ENCODE peak calls at places on chromosomes 13 and 19, in nine cellular contexts. F is epithelial cell of esophagus; E is stimulated activated naive B cell treated with anti-CD40 and anti-IgM and Interleukin-4, amounts not matched to agents 10 μg/mL and 1 μg/mL and 100 μg/mL, for 72 hours; O is stimulated activated naive CD4-positive, alpha-beta T cell treated with Interleukin-2 at 50 U/mL for 16 hours; P is WTC11; K is omental fat pad; M is substantia nigra; L is fibroblast of pulmonary artery; B is NCI-H1048. N is an unnamed sample.

GRCh38 chr13:111153279-111153976 is 38.3 kb downstream of the ARHGEF7 start:
- DNase-seq in F (peak), E (peak), O (peak), P (peak), K (peak), M (peak), L (peak), B (peak), N (peak)

GRCh38 chr19:18262917-18263316 is 11.3 kb downstream of the IQCN start:
- DNase-seq in F (no peak), E (no peak), O (no peak), P (no peak), K (no peak), M (no peak), L (no peak), B (no peak), N (no peak)

GRCh38 chr13:98565726-98566577 is 11.0 kb downstream of the STK24 start:
- DNase-seq in F (no peak), E (no peak), O (no peak), P (no peak), K (no peak), M (peak), L (no peak), B (no peak), N (no peak)

GRCh38 chr13:111011899-111012298 is 97.0 kb upstream of the ANKRD10 start:
- DNase-seq in F (peak), E (no peak), O (no peak), P (no peak), K (no peak), M (no peak), L (no peak), B (no peak), N (no peak)

GRCh38 chr13:33550885-33551284 is 265.3 kb upstream of the STARD13 start:
- DNase-seq in F (no peak), E (peak), O (no peak), P (no peak), K (no peak), M (no peak), L (no peak), B (no peak), N (no peak)

GRCh38 chr13:34776390-34776981 is 165.6 kb upstream of the NBEA start:
- DNase-seq in F (no peak), E (no peak), O (no peak), P (no peak), K (no peak), M (no peak), L (no peak), B (no peak), N (no peak)

GRCh38 chr13:33871207-33872004 is 53.5 kb downstream of the RFC3 start:
- DNase-seq in F (no peak), E (no peak), O (no peak), P (no peak), K (no peak), M (no peak), L (no peak), B (no peak), N (no peak)

GRCh38 chr19:34145741-34146202 is 26.5 kb upstream of the LSM14A start:
- DNase-seq in F (peak), E (no peak), O (peak), P (peak), K (no peak), M (peak), L (peak), B (no peak), N (no peak)

GRCh38 chr13:49976314-49977258 is 20.3 kb upstream of the TRIM13 start:
- DNase-seq in F (peak), E (peak), O (peak), P (peak), K (peak), M (peak), L (peak), B (peak), N (peak)

GRCh38 chr19:56099638-56100539 is 21.2 kb downstream of the ZNF787 start:
- DNase-seq in F (no peak), E (no peak), O (no peak), P (no peak), K (no peak), M (no peak), L (no peak), B (no peak), N (no peak)

GRCh38 chr13:110044521-110045200 is 258.3 kb upstream of the IRS2 start:
- DNase-seq in F (no peak), E (no peak), O (no peak), P (no peak), K (no peak), M (no peak), L (peak), B (no peak), N (no peak)

GRCh38 chr19:58275564-58275963 is 3.2 kb upstream of the ZNF8 start:
- DNase-seq in F (no peak), E (no peak), O (no peak), P (no peak), K (no peak), M (no peak), L (no peak), B (no peak), N (no peak)

GRCh38 chr19:44644391-44645016 is 794 bp downstream of the PVR start:
- DNase-seq in F (peak), E (no peak), O (no peak), P (peak), K (no peak), M (no peak), L (peak), B (no peak), N (no peak)

GRCh38 chr13:100646030-100646673 is 28.4 kb downstream of the TMTC4 start:
- DNase-seq in F (peak), E (no peak), O (no peak), P (peak), K (no peak), M (peak), L (peak), B (no peak), N (no peak)

GRCh38 chr13:113413898-113414282 is 39.4 kb downstream of the ADPRHL1 start:
- DNase-seq in F (no peak), E (no peak), O (no peak), P (no peak), K (no peak), M (no peak), L (no peak), B (no peak), N (no peak)

GRCh38 chr13:32409561-32410440 is 18.1 kb downstream of the N4BP2L1 start:
- DNase-seq in F (peak), E (no peak), O (no peak), P (peak), K (no peak), M (peak), L (peak), B (no peak), N (peak)

GRCh38 chr19:16018801-16019551 is 57.3 kb upstream of the TPM4 start:
- DNase-seq in F (no peak), E (no peak), O (no peak), P (no peak), K (no peak), M (no peak), L (no peak), B (no peak), N (no peak)

GRCh38 chr13:112586334-112586733 is 1.6 kb downstream of the TUBGCP3 start:
- DNase-seq in F (no peak), E (no peak), O (no peak), P (no peak), K (no peak), M (no peak), L (no peak), B (no peak), N (no peak)

GRCh38 chr13:46050771-46051170 is 1.8 kb downstream of the ZC3H13 start:
- DNase-seq in F (no peak), E (no peak), O (no peak), P (no peak), K (no peak), M (no peak), L (no peak), B (no peak), N (no peak)

GRCh38 chr19:23056516-23056915 is 53.5 kb upstream of the ZNF728 start:
- DNase-seq in F (no peak), E (no peak), O (no peak), P (no peak), K (no peak), M (no peak), L (no peak), B (no peak), N (no peak)

GRCh38 chr13:83452292-83452950 is 429.9 kb downstream of the SLITRK1 start:
- DNase-seq in F (no peak), E (no peak), O (no peak), P (no peak), K (no peak), M (no peak), L (no peak), B (no peak), N (no peak)

GRCh38 chr19:2661615-2662014 is 40.9 kb downstream of the GNG7 start:
- DNase-seq in F (no peak), E (no peak), O (no peak), P (peak), K (no peak), M (no peak), L (no peak), B (no peak), N (no peak)

GRCh38 chr13:30696278-30697176 is 38.8 kb upstream of the ALOX5AP start:
- DNase-seq in F (no peak), E (no peak), O (no peak), P (peak), K (no peak), M (peak), L (no peak), B (no peak), N (no peak)

GRCh38 chr19:17778621-17779280 is 16.2 kb upstream of the B3GNT3 start:
- DNase-seq in F (peak), E (no peak), O (no peak), P (peak), K (no peak), M (no peak), L (no peak), B (no peak), N (no peak)

GRCh38 chr13:39600766-39601165 is 2.2 kb downstream of the LHFPL6 start:
- DNase-seq in F (no peak), E (no peak), O (no peak), P (peak), K (no peak), M (peak), L (peak), B (no peak), N (peak)

GRCh38 chr13:91805605-91806004 is 407.2 kb downstream of the GPC5 start:
- DNase-seq in F (no peak), E (no peak), O (no peak), P (no peak), K (no peak), M (no peak), L (peak), B (no peak), N (no peak)

GRCh38 chr13:98466634-98467236 is 110.2 kb downstream of the STK24 start:
- DNase-seq in F (peak), E (no peak), O (peak), P (peak), K (no peak), M (no peak), L (peak), B (no peak), N (peak)

GRCh38 chr13:74217816-74218215 is 83.6 kb upstream of the KLF12 start:
- DNase-seq in F (no peak), E (no peak), O (no peak), P (no peak), K (no peak), M (no peak), L (peak), B (no peak), N (no peak)

GRCh38 chr13:114272977-114273376 is 8.4 kb upstream of the UPF3A start:
- DNase-seq in F (no peak), E (no peak), O (no peak), P (no peak), K (no peak), M (no peak), L (peak), B (no peak), N (no peak)

GRCh38 chr13:112819111-112819510 is 129.3 kb downstream of the ATP11A start:
- DNase-seq in F (no peak), E (no peak), O (no peak), P (no peak), K (no peak), M (no peak), L (no peak), B (no peak), N (no peak)

GRCh38 chr13:41552031-41552430 is 94.7 kb downstream of the RGCC start:
- DNase-seq in F (no peak), E (no peak), O (no peak), P (no peak), K (no peak), M (no peak), L (no peak), B (no peak), N (no peak)